ENCODE peak calls at places on chromosomes 12 and 14, in eight cellular contexts. One of them, this sample, is unnamed.
A peak's percentile ranks its signal among the peaks of the same experiment; 100 is the strongest.

GRCh38 chr14:21974741-21975140 is 301.1 kb upstream of the OR4E1 start:
- DNase-seq in AG20443: no peak
- DNase-seq in activated T-helper 9 cell treated with anti-CD3 and anti-CD28 coated beads, Interleukin-2, amount 50 U/mL, for 16 hours: no peak
- DNase-seq in HEK293T: no peak
- DNase-seq in cardiac fibroblast: no peak
- DNase-seq in RWPE2: no peak
- DNase-seq in stimulated activated CD8-positive, alpha-beta memory T cell treated with anti-CD3 and anti-CD28 coated beads, Interleukin-2, amount 100 ng/mL, for 1 hour: no peak
- DNase-seq in GM06990: no peak
- DNase-seq in this sample: no peak

GRCh38 chr14:89004195-89004594 is 179.7 kb downstream of the TTC8 start:
- DNase-seq in AG20443: peak; percentile 39
- DNase-seq in activated T-helper 9 cell treated with anti-CD3 and anti-CD28 coated beads, Interleukin-2, amount 50 U/mL, for 16 hours: no peak
- DNase-seq in HEK293T: no peak
- DNase-seq in cardiac fibroblast: peak; percentile 52
- DNase-seq in RWPE2: no peak
- DNase-seq in stimulated activated CD8-positive, alpha-beta memory T cell treated with anti-CD3 and anti-CD28 coated beads, Interleukin-2, amount 100 ng/mL, for 1 hour: no peak
- DNase-seq in GM06990: no peak
- DNase-seq in this sample: no peak

GRCh38 chr14:48398675-48399282 is 723.4 kb upstream of the MDGA2 start:
- DNase-seq in AG20443: peak; percentile 21
- DNase-seq in activated T-helper 9 cell treated with anti-CD3 and anti-CD28 coated beads, Interleukin-2, amount 50 U/mL, for 16 hours: no peak
- DNase-seq in HEK293T: peak; percentile 44
- DNase-seq in cardiac fibroblast: peak; percentile 46
- DNase-seq in RWPE2: no peak
- DNase-seq in stimulated activated CD8-positive, alpha-beta memory T cell treated with anti-CD3 and anti-CD28 coated beads, Interleukin-2, amount 100 ng/mL, for 1 hour: no peak
- DNase-seq in GM06990: no peak
- DNase-seq in this sample: no peak

GRCh38 chr14:36647827-36648753 is 13.6 kb upstream of the PAX9 start:
- DNase-seq in AG20443: peak; percentile 75
- DNase-seq in activated T-helper 9 cell treated with anti-CD3 and anti-CD28 coated beads, Interleukin-2, amount 50 U/mL, for 16 hours: no peak
- DNase-seq in HEK293T: no peak
- DNase-seq in cardiac fibroblast: peak; percentile 56
- DNase-seq in RWPE2: no peak
- DNase-seq in stimulated activated CD8-positive, alpha-beta memory T cell treated with anti-CD3 and anti-CD28 coated beads, Interleukin-2, amount 100 ng/mL, for 1 hour: no peak
- DNase-seq in GM06990: no peak
- DNase-seq in this sample: no peak

GRCh38 chr12:48040294-48040820 is 36.1 kb upstream of the COL2A1 start:
- DNase-seq in AG20443: no peak
- DNase-seq in activated T-helper 9 cell treated with anti-CD3 and anti-CD28 coated beads, Interleukin-2, amount 50 U/mL, for 16 hours: no peak
- DNase-seq in HEK293T: no peak
- DNase-seq in cardiac fibroblast: no peak
- DNase-seq in RWPE2: no peak
- DNase-seq in stimulated activated CD8-positive, alpha-beta memory T cell treated with anti-CD3 and anti-CD28 coated beads, Interleukin-2, amount 100 ng/mL, for 1 hour: no peak
- DNase-seq in GM06990: no peak
- DNase-seq in this sample: no peak

GRCh38 chr14:53703457-53703856 is 253.2 kb downstream of the BMP4 start:
- DNase-seq in AG20443: no peak
- DNase-seq in activated T-helper 9 cell treated with anti-CD3 and anti-CD28 coated beads, Interleukin-2, amount 50 U/mL, for 16 hours: no peak
- DNase-seq in HEK293T: no peak
- DNase-seq in cardiac fibroblast: no peak
- DNase-seq in RWPE2: no peak
- DNase-seq in stimulated activated CD8-positive, alpha-beta memory T cell treated with anti-CD3 and anti-CD28 coated beads, Interleukin-2, amount 100 ng/mL, for 1 hour: no peak
- DNase-seq in GM06990: no peak
- DNase-seq in this sample: no peak

GRCh38 chr12:55715833-55716581 is at the start of gene BLOC1S1:
- DNase-seq in AG20443: peak; percentile 92
- DNase-seq in activated T-helper 9 cell treated with anti-CD3 and anti-CD28 coated beads, Interleukin-2, amount 50 U/mL, for 16 hours: peak; percentile 90
- DNase-seq in HEK293T: peak; percentile 92
- DNase-seq in cardiac fibroblast: peak; percentile 91
- DNase-seq in RWPE2: peak; percentile 96
- DNase-seq in stimulated activated CD8-positive, alpha-beta memory T cell treated with anti-CD3 and anti-CD28 coated beads, Interleukin-2, amount 100 ng/mL, for 1 hour: peak; percentile 79
- DNase-seq in GM06990: peak; percentile 90
- DNase-seq in this sample: peak; percentile 84

GRCh38 chr12:129304532-129304931 is 451.3 kb downstream of the GLT1D1 start:
- DNase-seq in AG20443: no peak
- DNase-seq in activated T-helper 9 cell treated with anti-CD3 and anti-CD28 coated beads, Interleukin-2, amount 50 U/mL, for 16 hours: no peak
- DNase-seq in HEK293T: no peak
- DNase-seq in cardiac fibroblast: no peak
- DNase-seq in RWPE2: no peak
- DNase-seq in stimulated activated CD8-positive, alpha-beta memory T cell treated with anti-CD3 and anti-CD28 coated beads, Interleukin-2, amount 100 ng/mL, for 1 hour: no peak
- DNase-seq in GM06990: no peak
- DNase-seq in this sample: no peak

GRCh38 chr12:1047898-1048660 is 57.1 kb downstream of the ERC1 start:
- DNase-seq in AG20443: peak; percentile 21
- DNase-seq in activated T-helper 9 cell treated with anti-CD3 and anti-CD28 coated beads, Interleukin-2, amount 50 U/mL, for 16 hours: no peak
- DNase-seq in HEK293T: no peak
- DNase-seq in cardiac fibroblast: no peak
- DNase-seq in RWPE2: no peak
- DNase-seq in stimulated activated CD8-positive, alpha-beta memory T cell treated with anti-CD3 and anti-CD28 coated beads, Interleukin-2, amount 100 ng/mL, for 1 hour: no peak
- DNase-seq in GM06990: no peak
- DNase-seq in this sample: no peak

GRCh38 chr14:53509227-53509822 is 356.2 kb upstream of the DDHD1 start:
- DNase-seq in AG20443: peak; percentile 77
- DNase-seq in activated T-helper 9 cell treated with anti-CD3 and anti-CD28 coated beads, Interleukin-2, amount 50 U/mL, for 16 hours: no peak
- DNase-seq in HEK293T: no peak
- DNase-seq in cardiac fibroblast: peak; percentile 44
- DNase-seq in RWPE2: peak; percentile 66
- DNase-seq in stimulated activated CD8-positive, alpha-beta memory T cell treated with anti-CD3 and anti-CD28 coated beads, Interleukin-2, amount 100 ng/mL, for 1 hour: no peak
- DNase-seq in GM06990: no peak
- DNase-seq in this sample: no peak

GRCh38 chr12:95615735-95616134 is 64.5 kb upstream of the USP44 start:
- DNase-seq in AG20443: no peak
- DNase-seq in activated T-helper 9 cell treated with anti-CD3 and anti-CD28 coated beads, Interleukin-2, amount 50 U/mL, for 16 hours: no peak
- DNase-seq in HEK293T: no peak
- DNase-seq in cardiac fibroblast: peak; percentile 60
- DNase-seq in RWPE2: no peak
- DNase-seq in stimulated activated CD8-positive, alpha-beta memory T cell treated with anti-CD3 and anti-CD28 coated beads, Interleukin-2, amount 100 ng/mL, for 1 hour: no peak
- DNase-seq in GM06990: no peak
- DNase-seq in this sample: no peak

GRCh38 chr14:91315844-91316267 is 71.4 kb upstream of the GPR68 start:
- DNase-seq in AG20443: no peak
- DNase-seq in activated T-helper 9 cell treated with anti-CD3 and anti-CD28 coated beads, Interleukin-2, amount 50 U/mL, for 16 hours: peak; percentile 67
- DNase-seq in HEK293T: no peak
- DNase-seq in cardiac fibroblast: no peak
- DNase-seq in RWPE2: no peak
- DNase-seq in stimulated activated CD8-positive, alpha-beta memory T cell treated with anti-CD3 and anti-CD28 coated beads, Interleukin-2, amount 100 ng/mL, for 1 hour: peak; percentile 54
- DNase-seq in GM06990: peak; percentile 95
- DNase-seq in this sample: peak; percentile 61

GRCh38 chr12:9050521-9051155 is 61.3 kb downstream of the KLRG1 start:
- DNase-seq in AG20443: no peak
- DNase-seq in activated T-helper 9 cell treated with anti-CD3 and anti-CD28 coated beads, Interleukin-2, amount 50 U/mL, for 16 hours: no peak
- DNase-seq in HEK293T: no peak
- DNase-seq in cardiac fibroblast: no peak
- DNase-seq in RWPE2: no peak
- DNase-seq in stimulated activated CD8-positive, alpha-beta memory T cell treated with anti-CD3 and anti-CD28 coated beads, Interleukin-2, amount 100 ng/mL, for 1 hour: no peak
- DNase-seq in GM06990: no peak
- DNase-seq in this sample: no peak

GRCh38 chr12:118061011-118061875 is at the start of gene WSB2:
- DNase-seq in AG20443: peak; percentile 85
- DNase-seq in activated T-helper 9 cell treated with anti-CD3 and anti-CD28 coated beads, Interleukin-2, amount 50 U/mL, for 16 hours: peak; percentile 52
- DNase-seq in HEK293T: peak; percentile 18
- DNase-seq in cardiac fibroblast: peak; percentile 48
- DNase-seq in RWPE2: no peak
- DNase-seq in stimulated activated CD8-positive, alpha-beta memory T cell treated with anti-CD3 and anti-CD28 coated beads, Interleukin-2, amount 100 ng/mL, for 1 hour: peak; percentile 29
- DNase-seq in GM06990: peak; percentile 53
- DNase-seq in this sample: peak; percentile 43

GRCh38 chr14:32331227-32331597 is 2.1 kb downstream of the AKAP6 start:
- DNase-seq in AG20443: no peak
- DNase-seq in activated T-helper 9 cell treated with anti-CD3 and anti-CD28 coated beads, Interleukin-2, amount 50 U/mL, for 16 hours: no peak
- DNase-seq in HEK293T: no peak
- DNase-seq in cardiac fibroblast: no peak
- DNase-seq in RWPE2: no peak
- DNase-seq in stimulated activated CD8-positive, alpha-beta memory T cell treated with anti-CD3 and anti-CD28 coated beads, Interleukin-2, amount 100 ng/mL, for 1 hour: no peak
- DNase-seq in GM06990: no peak
- DNase-seq in this sample: no peak

GRCh38 chr12:110627500-110628195 is 13.7 kb downstream of the TCTN1 start:
- DNase-seq in AG20443: no peak
- DNase-seq in activated T-helper 9 cell treated with anti-CD3 and anti-CD28 coated beads, Interleukin-2, amount 50 U/mL, for 16 hours: no peak
- DNase-seq in HEK293T: no peak
- DNase-seq in cardiac fibroblast: no peak
- DNase-seq in RWPE2: no peak
- DNase-seq in stimulated activated CD8-positive, alpha-beta memory T cell treated with anti-CD3 and anti-CD28 coated beads, Interleukin-2, amount 100 ng/mL, for 1 hour: no peak
- DNase-seq in GM06990: no peak
- DNase-seq in this sample: no peak

GRCh38 chr12:63966603-63966975 is 122.1 kb downstream of the SRGAP1 start:
- DNase-seq in AG20443: no peak
- DNase-seq in activated T-helper 9 cell treated with anti-CD3 and anti-CD28 coated beads, Interleukin-2, amount 50 U/mL, for 16 hours: no peak
- DNase-seq in HEK293T: no peak
- DNase-seq in cardiac fibroblast: no peak
- DNase-seq in RWPE2: no peak
- DNase-seq in stimulated activated CD8-positive, alpha-beta memory T cell treated with anti-CD3 and anti-CD28 coated beads, Interleukin-2, amount 100 ng/mL, for 1 hour: no peak
- DNase-seq in GM06990: no peak
- DNase-seq in this sample: no peak

GRCh38 chr12:49588761-49589516 is 16.5 kb downstream of the FAM186B start:
- DNase-seq in AG20443: peak; percentile 10
- DNase-seq in activated T-helper 9 cell treated with anti-CD3 and anti-CD28 coated beads, Interleukin-2, amount 50 U/mL, for 16 hours: no peak
- DNase-seq in HEK293T: no peak
- DNase-seq in cardiac fibroblast: peak; percentile 46
- DNase-seq in RWPE2: no peak
- DNase-seq in stimulated activated CD8-positive, alpha-beta memory T cell treated with anti-CD3 and anti-CD28 coated beads, Interleukin-2, amount 100 ng/mL, for 1 hour: no peak
- DNase-seq in GM06990: no peak
- DNase-seq in this sample: no peak

This sample was measured in activated T-helper 1 cell treated with anti-CD3 and anti-CD28 coated beads, Interleukin-2, amount 50 U/mL, for 16 hours.